ENCODE peak calls at places on chromosomes 13 and 19, in seven cellular contexts. V, N, J, K, W, Z and F are unnamed samples.

GRCh38 chr19:38693380-38694223 is 46.2 kb downstream of the ACTN4 start:
- DNase-seq in Z (no peak), V (no peak), W (peak; percentile 57), N (no peak), K (no peak), J (no peak), F (no peak)

GRCh38 chr13:105587786-105588185 is 947.7 kb downstream of the EFNB2 start:
- DNase-seq in W (no peak), N (no peak), Z (no peak), J (no peak), K (no peak), V (no peak), F (no peak)

GRCh38 chr13:79866436-79866835 is 385.5 kb downstream of the NDFIP2 start:
- DNase-seq in J (no peak), Z (no peak), N (no peak), V (no peak), W (no peak), K (no peak), F (no peak)

GRCh38 chr13:25132021-25132420 is 36.1 kb downstream of the PABPC3 start:
- DNase-seq in Z (no peak), K (no peak), N (no peak), J (no peak), V (no peak), W (no peak), F (no peak)

GRCh38 chr19:2154587-2155075 is 3.3 kb upstream of the AP3D1 start:
- DNase-seq in V (no peak), J (no peak), K (no peak), N (no peak), W (no peak), Z (no peak), F (no peak)

GRCh38 chr19:40756502-40757110 is 5.6 kb downstream of the SNRPA start:
- DNase-seq in N (no peak), W (no peak), Z (no peak), V (no peak), J (no peak), K (no peak), F (no peak)

GRCh38 chr13:67736646-67737420 is 506.7 kb upstream of the PCDH9 start:
- DNase-seq in V (no peak), N (no peak), Z (peak; percentile 67), K (no peak), W (peak; percentile 5), J (no peak), F (no peak)

GRCh38 chr13:74289861-74290260 is 155.7 kb upstream of the KLF12 start:
- DNase-seq in Z (no peak), J (no peak), V (no peak), K (no peak), N (no peak), W (no peak), F (no peak)

GRCh38 chr19:1949304-1950101 is 8.5 kb downstream of the CSNK1G2 start:
- DNase-seq in W (no peak), Z (no peak), J (no peak), V (no peak), K (no peak), N (no peak), F (no peak)

GRCh38 chr19:53991224-53992113 is at the start of gene CACNG6:
- DNase-seq in V (no peak), Z (no peak), N (no peak), W (peak; percentile 21), J (peak; percentile 53), K (peak; percentile 39), F (peak; percentile 31)

GRCh38 chr19:10995926-10996600 is 35.2 kb downstream of the SMARCA4 start:
- DNase-seq in V (no peak), Z (no peak), K (no peak), W (no peak), N (no peak), J (no peak), F (no peak)

GRCh38 chr19:30175987-30176386 is 196.2 kb upstream of the ZNF536 start:
- DNase-seq in J (no peak), V (no peak), Z (no peak), N (no peak), W (no peak), K (no peak), F (no peak)

GRCh38 chr19:39126593-39127187 is 1.1 kb downstream of the PAK4 start:
- DNase-seq in Z (no peak), W (peak; percentile 92), K (peak; percentile 86), N (no peak), V (no peak), J (no peak), F (peak; percentile 71)

GRCh38 chr19:2695288-2695866 is 7.1 kb downstream of the GNG7 start:
- DNase-seq in W (peak; percentile 56), J (no peak), K (no peak), V (no peak), N (no peak), Z (no peak), F (no peak)

GRCh38 chr19:7904074-7905020 is 670 bp downstream of the MAP2K7 start:
- DNase-seq in J (no peak), Z (no peak), N (peak; percentile 82), V (peak; percentile 72), W (no peak), K (no peak), F (peak; percentile 79)

GRCh38 chr19:55640577-55641375 is at the start of gene ZNF580:
- DNase-seq in V (peak; percentile 72), J (no peak), Z (no peak), K (peak; percentile 63), N (peak; percentile 83), W (peak; percentile 69), F (peak; percentile 68)

GRCh38 chr19:44747739-44748425 is 626 bp upstream of the BCL3 start:
- DNase-seq in V (peak; percentile 64), N (peak; percentile 89), W (peak; percentile 70), J (peak; percentile 43), K (peak; percentile 69), Z (no peak), F (peak; percentile 76)

GRCh38 chr13:102847272-102848234 is 1.7 kb downstream of the ERCC5 start:
- DNase-seq in V (no peak), K (no peak), N (no peak), J (no peak), W (peak; percentile 13), Z (no peak), F (no peak)

GRCh38 chr19:57887195-57887941 is 1.5 kb downstream of the ZNF814 start:
- DNase-seq in J (no peak), N (no peak), W (no peak), Z (peak; percentile 50), K (no peak), V (no peak), F (no peak)

GRCh38 chr13:61423879-61424278 is 8.2 kb upstream of the PCDH20 start:
- DNase-seq in N (no peak), K (no peak), J (no peak), Z (no peak), W (no peak), V (no peak), F (no peak)

DNA sequence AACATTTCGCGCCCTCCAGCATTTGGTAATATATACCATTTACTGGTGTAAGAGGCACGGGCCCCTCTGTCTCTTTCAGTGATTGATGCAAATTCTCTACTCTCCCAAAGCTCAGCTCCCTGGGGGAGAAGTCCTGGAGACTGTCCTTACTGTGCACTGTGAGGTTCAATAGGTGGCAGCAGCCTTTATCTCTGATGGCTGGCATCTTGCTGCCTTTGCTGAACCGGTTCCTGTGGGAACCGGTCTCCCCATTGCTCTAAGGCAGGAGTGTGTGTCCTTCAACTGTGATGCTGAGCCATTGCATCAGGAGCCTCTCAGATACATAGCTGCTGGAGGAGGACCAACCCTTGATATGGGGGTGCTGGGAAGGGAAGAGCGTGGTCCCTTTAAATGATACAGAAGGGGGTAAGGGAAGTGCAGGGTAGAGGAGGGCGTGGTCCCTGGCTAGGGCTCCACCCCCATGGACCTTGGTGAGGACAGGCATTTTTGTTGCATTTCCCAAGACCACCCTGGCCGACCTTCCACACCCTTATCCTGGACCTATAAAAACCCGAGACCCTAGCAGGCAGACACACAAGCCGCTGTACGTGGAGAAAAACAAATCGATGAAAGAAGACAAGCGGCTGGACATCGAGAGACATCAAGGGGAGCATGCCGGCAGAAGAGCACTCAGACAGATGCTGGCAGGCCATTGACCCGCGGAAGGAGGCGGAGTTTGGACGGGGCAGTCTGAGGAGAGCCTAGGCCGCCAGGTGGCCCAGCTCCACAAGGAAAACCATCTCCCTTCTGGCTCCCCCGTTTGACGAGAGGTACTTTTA is 41.1 kb upstream of the GTF3A start:
- DNase-seq in J (no peak), V (no peak), N (no peak), W (peak; percentile 62), Z (no peak), K (no peak), F (no peak)
- TF ChIP-seq POLR2A in J (no peak), V (no peak), N (no peak), W (no peak), Z (no peak), K (no peak), F (no peak)

DNA sequence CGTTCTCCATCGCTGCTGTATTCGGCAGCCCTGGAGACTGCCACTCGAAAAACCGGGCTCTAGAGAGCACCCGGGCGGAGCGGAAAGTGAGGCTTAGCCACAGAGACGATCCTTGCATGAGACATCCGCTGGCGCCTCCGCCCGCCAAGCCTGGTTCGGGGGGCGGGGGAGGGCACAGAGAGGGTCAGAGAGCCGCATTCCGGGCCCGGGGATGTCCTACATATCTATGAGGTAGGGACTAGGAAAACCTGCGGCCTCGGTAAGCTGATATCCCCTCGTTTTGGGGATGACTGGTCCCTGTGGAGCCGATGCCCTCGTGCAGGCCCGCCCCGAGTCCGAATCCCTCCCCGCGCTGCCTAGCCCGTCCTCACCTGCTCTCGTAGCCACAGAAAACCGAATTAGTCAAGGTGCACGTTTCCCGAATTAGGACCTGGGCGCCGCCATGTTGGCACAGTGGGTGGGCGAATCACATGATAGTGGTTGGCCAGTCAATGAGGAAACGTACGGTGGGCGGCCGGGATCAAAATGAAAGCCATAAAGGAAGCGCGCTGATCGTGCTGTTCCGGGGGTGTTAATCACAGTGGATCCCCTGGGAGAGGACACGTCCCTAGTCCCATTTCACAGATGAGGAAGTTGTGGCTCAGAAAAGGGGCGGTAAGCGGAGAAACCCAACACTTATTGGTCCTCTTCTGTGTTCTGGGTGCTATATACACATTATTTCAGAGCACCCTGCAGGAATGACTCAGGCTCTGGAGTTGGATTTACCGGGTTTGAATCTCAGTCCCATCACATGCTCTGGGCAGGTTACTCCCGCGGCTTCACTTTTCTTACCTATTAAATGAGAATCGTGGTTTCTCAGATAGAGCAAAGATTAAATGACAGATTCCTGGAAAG is at the start of gene TRMT1:
- DNase-seq in J (peak; percentile 88), V (peak; percentile 89), K (peak; percentile 93), W (peak; percentile 95), N (peak; percentile 96), Z (peak; percentile 73), F (peak; percentile 93)
- H3K27ac ChIP-seq in J (peak within 1 kb of the TSS; percentile 85), V (peak within 1 kb of the TSS; percentile 61), K (peak within 1 kb of the TSS; percentile 80), W (peak within 1 kb of the TSS; percentile 33), N (peak within 1 kb of the TSS; percentile 78), Z (peak within 1 kb of the TSS; percentile 88), F (peak within 1 kb of the TSS; percentile 17)

DNA sequence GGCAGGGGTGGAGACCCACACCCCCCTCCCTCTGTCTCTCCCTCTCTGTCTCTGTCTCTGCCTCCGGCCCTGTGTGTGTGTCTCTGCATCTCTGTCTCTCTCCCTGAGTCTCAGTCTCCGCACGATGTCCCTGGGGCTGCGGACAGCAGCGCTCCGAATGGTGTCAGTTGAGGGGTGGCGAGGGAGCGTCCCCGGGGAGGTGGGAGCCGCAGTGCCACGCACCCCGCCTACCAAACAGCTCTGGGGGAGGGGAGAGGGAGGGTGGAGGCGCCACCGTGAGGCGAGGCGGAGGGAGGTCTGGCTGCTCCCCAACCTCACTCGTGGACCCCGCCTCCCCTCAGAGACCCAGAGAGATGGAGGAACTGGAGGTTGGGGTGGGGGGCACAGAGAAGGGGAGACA is 7.4 kb downstream of the ERFL start:
- DNase-seq in V (no peak), N (no peak), K (no peak), J (no peak), Z (no peak), W (no peak), F (no peak)
- TF ChIP-seq CTCF in V (no peak), N (no peak), K (no peak), J (no peak), Z (peak; percentile 36), W (no peak), F (no peak)

GRCh38 chr13:20769834-20770233 is 3.9 kb downstream of the EEF1AKMT1 start:
- DNase-seq in K (no peak), W (no peak), Z (no peak), J (no peak), V (no peak), N (no peak), F (no peak)
- TF ChIP-seq POLR2A in K (no peak), W (no peak), Z (no peak), J (no peak), V (no peak), N (no peak), F (no peak)